ENCODE peak calls at places on chromosomes 1 and 21, in four cellular contexts. H is GM23248, N is PC-3, F is neural progenitor cell. O is an unnamed sample. For H4K20me1, the result is how much of the 10 kb centered on the place peaks cover.

GRCh38 chr1:116276532-116276931 is 96.5 kb upstream of the ATP1A1 start:
- DNase-seq in N (no peak), F (no peak), H (no peak), O (no peak)

GRCh38 chr1:163174524-163175437 is 27.9 kb downstream of the RGS5 start:
- DNase-seq in N (peak), F (peak), H (peak), O (peak)

GRCh38 chr1:242784807-242785206 is 260.3 kb upstream of the PLD5 start:
- DNase-seq in F (no peak), H (no peak), N (no peak), O (no peak)

GRCh38 chr1:52552236-52552504 is 722 bp downstream of the TUT4 start:
- DNase-seq in F (peak), N (peak), H (peak), O (no peak)

GRCh38 chr21:42460391-42461184 is 35.4 kb downstream of the RSPH1 start:
- DNase-seq in N (no peak), F (peak), H (no peak), O (no peak)

GRCh38 chr1:172308577-172308976 is 111.9 kb upstream of the C1orf105 start:
- DNase-seq in N (no peak), F (no peak), H (no peak), O (no peak)

GRCh38 chr1:167516404-167517388 is 1.6 kb downstream of the CD247 start:
- DNase-seq in H (no peak), N (no peak), F (no peak), O (no peak)

GRCh38 chr1:178875936-178876335 is 5.1 kb upstream of the ANGPTL1 start:
- DNase-seq in N (no peak), F (no peak), H (no peak), O (no peak)

GRCh38 chr1:152768847-152769533 is 6.0 kb upstream of the LCE1F start:
- DNase-seq in F (no peak), H (peak), N (no peak), O (no peak)

GRCh38 chr1:50275564-50275963 is 147.7 kb downstream of the DMRTA2 start:
- DNase-seq in N (peak), F (no peak), H (no peak), O (no peak)

GRCh38 chr1:228351850-228352249 is 54.8 kb downstream of the TRIM11 start:
- DNase-seq in H (no peak), N (no peak), F (no peak), O (no peak)

DNA sequence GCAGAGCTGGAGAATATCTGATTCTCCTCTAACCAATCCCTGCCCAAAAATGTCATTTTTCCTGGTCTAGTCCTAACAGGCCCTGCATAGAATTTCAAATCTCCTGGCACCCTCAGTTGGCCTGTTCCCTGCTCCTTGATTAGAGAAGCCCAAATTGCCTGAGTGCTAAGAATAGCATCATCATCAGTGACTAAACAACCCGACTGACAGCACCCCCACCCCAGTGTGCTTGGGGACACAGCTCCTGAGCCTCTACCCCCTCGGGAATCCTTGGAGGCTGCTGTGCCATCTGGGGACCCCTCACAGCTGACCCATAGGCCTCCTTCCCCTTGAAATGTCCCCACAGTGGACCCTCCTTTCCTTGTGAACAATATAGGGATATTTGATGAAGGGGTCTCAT is 94.4 kb downstream of the DDX20 start:
- DNase-seq in F (no peak), H (no peak), N (no peak), O (no peak)
- H4K20me1 ChIP-seq in F (under half), H (under half), N (under half), O (under half)

GRCh38 chr1:30974536-30974935 is 66.0 kb upstream of the SDC3 start:
- DNase-seq in N (no peak), H (no peak), F (peak), O (no peak)
- H4K20me1 ChIP-seq in N (under half), H (under half), F (half or more), O (under half)

GRCh38 chr1:229689273-229689672 is 63.2 kb downstream of the URB2 start:
- DNase-seq in N (no peak), F (no peak), H (no peak), O (no peak)
- H4K20me1 ChIP-seq in N (under half), F (under half), H (under half), O (under half)

DNA sequence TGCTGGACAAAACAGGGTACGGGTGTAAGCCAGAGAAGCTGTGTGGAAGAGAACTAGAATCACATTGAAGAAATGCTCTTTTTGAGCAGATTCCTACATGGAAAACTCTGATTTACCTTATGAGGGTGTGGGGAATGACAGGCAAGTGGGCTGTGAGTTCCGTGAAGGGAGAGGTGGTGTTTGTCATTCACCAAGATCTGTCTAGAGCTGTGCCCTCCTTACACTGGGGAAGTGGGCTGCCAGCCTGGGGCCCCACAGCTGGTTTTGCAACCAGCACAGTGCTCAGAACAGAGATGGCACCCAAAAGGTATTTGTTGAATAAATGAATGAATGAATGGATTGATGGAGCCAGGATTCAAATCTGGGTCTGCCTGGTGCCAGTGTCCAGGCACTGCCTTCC is 10.4 kb downstream of the RCAN1 start:
- DNase-seq in H (no peak), N (no peak), F (no peak), O (no peak)
- H4K20me1 ChIP-seq in H (under half), N (under half), F (under half), O (under half)

GRCh38 chr1:23125489-23125888 is 43.2 kb downstream of the LUZP1 start:
- DNase-seq in H (no peak), F (no peak), N (no peak), O (no peak)
- H4K20me1 ChIP-seq in H (under half), F (half or more), N (under half), O (under half)

O was measured in HCT116.